ENCODE peak calls at places on chromosomes 11 and 22, in six cellular contexts. P, D, Z, V, E and X are unnamed samples.

GRCh38 chr11:57324154-57324885 is 432 bp downstream of the TNKS1BP1 start:
- DNase-seq in P (no peak), Z (peak; percentile 55), V (no peak), E (no peak), D (peak; percentile 73), X (no peak)

GRCh38 chr22:20843501-20843900 is 15.1 kb downstream of the PI4KA start:
- DNase-seq in D (no peak), V (no peak), E (no peak), Z (no peak), P (no peak), X (no peak)

GRCh38 chr22:23772315-23773246 is at the start of gene MMP11:
- DNase-seq in V (no peak), E (peak; percentile 58), Z (peak; percentile 55), P (no peak), D (peak; percentile 70), X (no peak)

GRCh38 chr11:36775157-36775556 is 177.1 kb upstream of the RAG2 start:
- DNase-seq in D (peak; percentile 67), E (no peak), Z (no peak), P (peak; percentile 5), V (no peak), X (peak; percentile 23)

GRCh38 chr22:38843201-38843715 is 570 bp downstream of the NPTXR start:
- DNase-seq in E (peak; percentile 54), Z (peak; percentile 48), P (peak; percentile 24), D (peak; percentile 86), V (peak; percentile 35), X (no peak)

GRCh38 chr11:122796128-122796717 is 42.1 kb upstream of the CRTAM start:
- DNase-seq in Z (no peak), E (peak; percentile 80), D (peak; percentile 60), P (no peak), V (no peak), X (peak; percentile 25)

GRCh38 chr11:76782526-76783293 is 446 bp upstream of the TSKU start:
- DNase-seq in Z (peak; percentile 86), P (peak; percentile 87), E (peak; percentile 14), V (peak; percentile 92), D (peak; percentile 97), X (peak; percentile 86)

GRCh38 chr11:2276999-2277328 is 6.6 kb upstream of the ASCL2 start:
- DNase-seq in V (no peak), D (no peak), P (no peak), Z (no peak), E (no peak), X (no peak)

GRCh38 chr22:50082961-50083461 is 2.2 kb downstream of the MLC1 start:
- DNase-seq in V (no peak), P (no peak), D (no peak), E (no peak), Z (no peak), X (no peak)

GRCh38 chr11:57467508-57468157 is 7.3 kb downstream of the RTN4RL2 start:
- DNase-seq in E (no peak), D (no peak), V (no peak), P (no peak), Z (no peak), X (no peak)

GRCh38 chr11:75656044-75656726 is 12.7 kb downstream of the MAP6 start:
- DNase-seq in V (no peak), E (no peak), Z (no peak), P (peak; percentile 18), D (no peak), X (peak; percentile 62)

GRCh38 chr11:65418431-65418680 is 4.2 kb upstream of the NEAT1 start:
- DNase-seq in E (peak; percentile 31), P (no peak), V (no peak), Z (no peak), D (no peak), X (no peak)